ENCODE peak calls at places on chromosomes 13 and 19, in nine cellular contexts. One of them, this sample, is unnamed.

GRCh38 chr19:30669329-30670010 is 297.3 kb downstream of the ZNF536 start:
- DNase-seq in brain microvascular endothelial cell: peak; percentile 29
- DNase-seq in heart left ventricle: peak; percentile 30
- DNase-seq in NCI-H1417: peak; percentile 50
- DNase-seq in NCI-H82: peak; percentile 82
- DNase-seq in BJ: no peak
- DNase-seq in astrocyte of the hippocampus: peak; percentile 67
- DNase-seq in ureter: no peak
- DNase-seq in activated CD4-positive, alpha-beta T cell treated with anti-CD3 and anti-CD28 coated beads, Interleukin-2, amount 50 U/mL, for 1 hour: peak; percentile 41
- DNase-seq in this sample: peak; percentile 80

GRCh38 chr13:99269627-99270252 is 11.6 kb upstream of the GPR18 start:
- DNase-seq in brain microvascular endothelial cell: peak; percentile 47
- DNase-seq in heart left ventricle: no peak
- DNase-seq in NCI-H1417: peak; percentile 44
- DNase-seq in NCI-H82: peak; percentile 21
- DNase-seq in BJ: no peak
- DNase-seq in astrocyte of the hippocampus: peak; percentile 68
- DNase-seq in ureter: no peak
- DNase-seq in activated CD4-positive, alpha-beta T cell treated with anti-CD3 and anti-CD28 coated beads, Interleukin-2, amount 50 U/mL, for 1 hour: no peak
- DNase-seq in this sample: no peak

GRCh38 chr19:13938361-13939027 is at the start of gene PODNL1:
- DNase-seq in brain microvascular endothelial cell: peak; percentile 20
- DNase-seq in heart left ventricle: no peak
- DNase-seq in NCI-H1417: no peak
- DNase-seq in NCI-H82: no peak
- DNase-seq in BJ: peak; percentile 48
- DNase-seq in astrocyte of the hippocampus: peak; percentile 93
- DNase-seq in ureter: no peak
- DNase-seq in activated CD4-positive, alpha-beta T cell treated with anti-CD3 and anti-CD28 coated beads, Interleukin-2, amount 50 U/mL, for 1 hour: no peak
- DNase-seq in this sample: no peak

GRCh38 chr13:62085337-62085736 is 669.7 kb upstream of the PCDH20 start:
- DNase-seq in brain microvascular endothelial cell: no peak
- DNase-seq in heart left ventricle: no peak
- DNase-seq in NCI-H1417: no peak
- DNase-seq in NCI-H82: no peak
- DNase-seq in BJ: no peak
- DNase-seq in astrocyte of the hippocampus: peak; percentile 13
- DNase-seq in ureter: no peak
- DNase-seq in activated CD4-positive, alpha-beta T cell treated with anti-CD3 and anti-CD28 coated beads, Interleukin-2, amount 50 U/mL, for 1 hour: no peak
- DNase-seq in this sample: no peak

GRCh38 chr19:46887240-46887782 is 26.5 kb downstream of the ARHGAP35 start:
- DNase-seq in brain microvascular endothelial cell: no peak
- DNase-seq in heart left ventricle: no peak
- DNase-seq in NCI-H1417: no peak
- DNase-seq in NCI-H82: no peak
- DNase-seq in BJ: no peak
- DNase-seq in astrocyte of the hippocampus: no peak
- DNase-seq in ureter: no peak
- DNase-seq in activated CD4-positive, alpha-beta T cell treated with anti-CD3 and anti-CD28 coated beads, Interleukin-2, amount 50 U/mL, for 1 hour: no peak
- DNase-seq in this sample: no peak

GRCh38 chr19:1267441-1268391 is 1.4 kb upstream of the CIRBP start:
- DNase-seq in brain microvascular endothelial cell: no peak
- DNase-seq in heart left ventricle: peak; percentile 42
- DNase-seq in NCI-H1417: no peak
- DNase-seq in NCI-H82: peak; percentile 58
- DNase-seq in BJ: no peak
- DNase-seq in astrocyte of the hippocampus: peak; percentile 62
- DNase-seq in ureter: peak; percentile 50
- DNase-seq in activated CD4-positive, alpha-beta T cell treated with anti-CD3 and anti-CD28 coated beads, Interleukin-2, amount 50 U/mL, for 1 hour: no peak
- DNase-seq in this sample: no peak

GRCh38 chr19:45999653-46000121 is 4.4 kb downstream of the CCDC61 start:
- DNase-seq in brain microvascular endothelial cell: no peak
- DNase-seq in heart left ventricle: no peak
- DNase-seq in NCI-H1417: no peak
- DNase-seq in NCI-H82: peak; percentile 43
- DNase-seq in BJ: no peak
- DNase-seq in astrocyte of the hippocampus: peak; percentile 59
- DNase-seq in ureter: no peak
- DNase-seq in activated CD4-positive, alpha-beta T cell treated with anti-CD3 and anti-CD28 coated beads, Interleukin-2, amount 50 U/mL, for 1 hour: no peak
- DNase-seq in this sample: no peak

GRCh38 chr13:113009743-113010509 is 40.9 kb downstream of the MCF2L start:
- DNase-seq in brain microvascular endothelial cell: no peak
- DNase-seq in heart left ventricle: peak; percentile 48
- DNase-seq in NCI-H1417: no peak
- DNase-seq in NCI-H82: no peak
- DNase-seq in BJ: no peak
- DNase-seq in astrocyte of the hippocampus: no peak
- DNase-seq in ureter: no peak
- DNase-seq in activated CD4-positive, alpha-beta T cell treated with anti-CD3 and anti-CD28 coated beads, Interleukin-2, amount 50 U/mL, for 1 hour: no peak
- DNase-seq in this sample: no peak

GRCh38 chr13:97238883-97239282 is 16.8 kb downstream of the MBNL2 start:
- DNase-seq in brain microvascular endothelial cell: no peak
- DNase-seq in heart left ventricle: no peak
- DNase-seq in NCI-H1417: no peak
- DNase-seq in NCI-H82: no peak
- DNase-seq in BJ: no peak
- DNase-seq in astrocyte of the hippocampus: no peak
- DNase-seq in ureter: no peak
- DNase-seq in activated CD4-positive, alpha-beta T cell treated with anti-CD3 and anti-CD28 coated beads, Interleukin-2, amount 50 U/mL, for 1 hour: no peak
- DNase-seq in this sample: no peak

GRCh38 chr19:7743425-7743841 is 3.9 kb downstream of the CD209 start:
- DNase-seq in brain microvascular endothelial cell: no peak
- DNase-seq in heart left ventricle: no peak
- DNase-seq in NCI-H1417: no peak
- DNase-seq in NCI-H82: peak; percentile 31
- DNase-seq in BJ: no peak
- DNase-seq in astrocyte of the hippocampus: no peak
- DNase-seq in ureter: no peak
- DNase-seq in activated CD4-positive, alpha-beta T cell treated with anti-CD3 and anti-CD28 coated beads, Interleukin-2, amount 50 U/mL, for 1 hour: no peak
- DNase-seq in this sample: no peak

GRCh38 chr13:65784088-65784816 is 1445.9 kb downstream of the PCDH9 start:
- DNase-seq in brain microvascular endothelial cell: no peak
- DNase-seq in heart left ventricle: no peak
- DNase-seq in NCI-H1417: no peak
- DNase-seq in NCI-H82: no peak
- DNase-seq in BJ: no peak
- DNase-seq in astrocyte of the hippocampus: no peak
- DNase-seq in ureter: no peak
- DNase-seq in activated CD4-positive, alpha-beta T cell treated with anti-CD3 and anti-CD28 coated beads, Interleukin-2, amount 50 U/mL, for 1 hour: no peak
- DNase-seq in this sample: no peak

GRCh38 chr19:1837625-1838105 is 10.6 kb downstream of the REXO1 start:
- DNase-seq in brain microvascular endothelial cell: no peak
- DNase-seq in heart left ventricle: no peak
- DNase-seq in NCI-H1417: no peak
- DNase-seq in NCI-H82: peak; percentile 50
- DNase-seq in BJ: no peak
- DNase-seq in astrocyte of the hippocampus: peak; percentile 66
- DNase-seq in ureter: no peak
- DNase-seq in activated CD4-positive, alpha-beta T cell treated with anti-CD3 and anti-CD28 coated beads, Interleukin-2, amount 50 U/mL, for 1 hour: peak; percentile 62
- DNase-seq in this sample: no peak

GRCh38 chr13:98742961-98743360 is 9.5 kb downstream of the SLC15A1 start:
- DNase-seq in brain microvascular endothelial cell: no peak
- DNase-seq in heart left ventricle: no peak
- DNase-seq in NCI-H1417: no peak
- DNase-seq in NCI-H82: no peak
- DNase-seq in BJ: no peak
- DNase-seq in astrocyte of the hippocampus: no peak
- DNase-seq in ureter: no peak
- DNase-seq in activated CD4-positive, alpha-beta T cell treated with anti-CD3 and anti-CD28 coated beads, Interleukin-2, amount 50 U/mL, for 1 hour: no peak
- DNase-seq in this sample: no peak

GRCh38 chr19:36115453-36116343 is at the start of gene TBCB:
- DNase-seq in brain microvascular endothelial cell: peak; percentile 18
- DNase-seq in heart left ventricle: peak; percentile 83
- DNase-seq in NCI-H1417: no peak
- DNase-seq in NCI-H82: peak; percentile 78
- DNase-seq in BJ: no peak
- DNase-seq in astrocyte of the hippocampus: no peak
- DNase-seq in ureter: peak; percentile 90
- DNase-seq in activated CD4-positive, alpha-beta T cell treated with anti-CD3 and anti-CD28 coated beads, Interleukin-2, amount 50 U/mL, for 1 hour: peak; percentile 89
- DNase-seq in this sample: peak; percentile 74

GRCh38 chr13:28498481-28499115 is 3.7 kb upstream of the FLT1 start:
- DNase-seq in brain microvascular endothelial cell: no peak
- DNase-seq in heart left ventricle: no peak
- DNase-seq in NCI-H1417: no peak
- DNase-seq in NCI-H82: no peak
- DNase-seq in BJ: no peak
- DNase-seq in astrocyte of the hippocampus: no peak
- DNase-seq in ureter: no peak
- DNase-seq in activated CD4-positive, alpha-beta T cell treated with anti-CD3 and anti-CD28 coated beads, Interleukin-2, amount 50 U/mL, for 1 hour: no peak
- DNase-seq in this sample: no peak

GRCh38 chr13:110250258-110250891 is 56.6 kb downstream of the COL4A1 start:
- DNase-seq in brain microvascular endothelial cell: peak; percentile 81
- DNase-seq in heart left ventricle: peak; percentile 69
- DNase-seq in NCI-H1417: no peak
- DNase-seq in NCI-H82: no peak
- DNase-seq in BJ: peak; percentile 74
- DNase-seq in astrocyte of the hippocampus: peak; percentile 54
- DNase-seq in ureter: peak; percentile 41
- DNase-seq in activated CD4-positive, alpha-beta T cell treated with anti-CD3 and anti-CD28 coated beads, Interleukin-2, amount 50 U/mL, for 1 hour: no peak
- DNase-seq in this sample: peak; percentile 42

GRCh38 chr13:40539954-40540706 is 126.3 kb downstream of the FOXO1 start:
- DNase-seq in brain microvascular endothelial cell: peak; percentile 86
- DNase-seq in heart left ventricle: no peak
- DNase-seq in NCI-H1417: no peak
- DNase-seq in NCI-H82: no peak
- DNase-seq in BJ: peak; percentile 54
- DNase-seq in astrocyte of the hippocampus: peak; percentile 92
- DNase-seq in ureter: no peak
- DNase-seq in activated CD4-positive, alpha-beta T cell treated with anti-CD3 and anti-CD28 coated beads, Interleukin-2, amount 50 U/mL, for 1 hour: no peak
- DNase-seq in this sample: no peak

GRCh38 chr13:22937241-22937640 is 243.5 kb upstream of the SGCG start:
- DNase-seq in brain microvascular endothelial cell: no peak
- DNase-seq in heart left ventricle: no peak
- DNase-seq in NCI-H1417: no peak
- DNase-seq in NCI-H82: no peak
- DNase-seq in BJ: no peak
- DNase-seq in astrocyte of the hippocampus: no peak
- DNase-seq in ureter: no peak
- DNase-seq in activated CD4-positive, alpha-beta T cell treated with anti-CD3 and anti-CD28 coated beads, Interleukin-2, amount 50 U/mL, for 1 hour: no peak
- DNase-seq in this sample: no peak

GRCh38 chr19:3137139-3137538 is 1.3 kb downstream of the GNA15 start:
- DNase-seq in brain microvascular endothelial cell: no peak
- DNase-seq in heart left ventricle: no peak
- DNase-seq in NCI-H1417: no peak
- DNase-seq in NCI-H82: no peak
- DNase-seq in BJ: no peak
- DNase-seq in astrocyte of the hippocampus: no peak
- DNase-seq in ureter: no peak
- DNase-seq in activated CD4-positive, alpha-beta T cell treated with anti-CD3 and anti-CD28 coated beads, Interleukin-2, amount 50 U/mL, for 1 hour: no peak
- DNase-seq in this sample: no peak

GRCh38 chr13:38670627-38671026 is 16.2 kb upstream of the FREM2 start:
- DNase-seq in brain microvascular endothelial cell: no peak
- DNase-seq in heart left ventricle: no peak
- DNase-seq in NCI-H1417: no peak
- DNase-seq in NCI-H82: no peak
- DNase-seq in BJ: no peak
- DNase-seq in astrocyte of the hippocampus: peak; percentile 9
- DNase-seq in ureter: no peak
- DNase-seq in activated CD4-positive, alpha-beta T cell treated with anti-CD3 and anti-CD28 coated beads, Interleukin-2, amount 50 U/mL, for 1 hour: no peak
- DNase-seq in this sample: no peak

GRCh38 chr13:19156013-19156825 is 25.4 kb downstream of the TUBA3C start:
- DNase-seq in brain microvascular endothelial cell: no peak
- DNase-seq in heart left ventricle: no peak
- DNase-seq in NCI-H1417: no peak
- DNase-seq in NCI-H82: no peak
- DNase-seq in BJ: no peak
- DNase-seq in astrocyte of the hippocampus: no peak
- DNase-seq in ureter: no peak
- DNase-seq in activated CD4-positive, alpha-beta T cell treated with anti-CD3 and anti-CD28 coated beads, Interleukin-2, amount 50 U/mL, for 1 hour: no peak
- DNase-seq in this sample: no peak

GRCh38 chr13:63408227-63409202 is 1992.9 kb upstream of the PCDH20 start:
- DNase-seq in brain microvascular endothelial cell: peak; percentile 33
- DNase-seq in heart left ventricle: no peak
- DNase-seq in NCI-H1417: no peak
- DNase-seq in NCI-H82: peak; percentile 57
- DNase-seq in BJ: peak; percentile 19
- DNase-seq in astrocyte of the hippocampus: peak; percentile 13
- DNase-seq in ureter: no peak
- DNase-seq in activated CD4-positive, alpha-beta T cell treated with anti-CD3 and anti-CD28 coated beads, Interleukin-2, amount 50 U/mL, for 1 hour: no peak
- DNase-seq in this sample: no peak

GRCh38 chr19:873084-874019 is 13.9 kb downstream of the CFD start:
- DNase-seq in brain microvascular endothelial cell: no peak
- DNase-seq in heart left ventricle: no peak
- DNase-seq in NCI-H1417: no peak
- DNase-seq in NCI-H82: peak; percentile 69
- DNase-seq in BJ: no peak
- DNase-seq in astrocyte of the hippocampus: no peak
- DNase-seq in ureter: no peak
- DNase-seq in activated CD4-positive, alpha-beta T cell treated with anti-CD3 and anti-CD28 coated beads, Interleukin-2, amount 50 U/mL, for 1 hour: peak; percentile 79
- DNase-seq in this sample: no peak

GRCh38 chr13:113816925-113817859 is 46.7 kb downstream of the GAS6 start:
- DNase-seq in brain microvascular endothelial cell: peak; percentile 72
- DNase-seq in heart left ventricle: peak; percentile 86
- DNase-seq in NCI-H1417: peak; percentile 92
- DNase-seq in NCI-H82: peak; percentile 80
- DNase-seq in BJ: peak; percentile 38
- DNase-seq in astrocyte of the hippocampus: peak; percentile 91
- DNase-seq in ureter: peak; percentile 91
- DNase-seq in activated CD4-positive, alpha-beta T cell treated with anti-CD3 and anti-CD28 coated beads, Interleukin-2, amount 50 U/mL, for 1 hour: peak; percentile 89
- DNase-seq in this sample: peak; percentile 87

GRCh38 chr13:110546389-110546788 is 15.1 kb downstream of the RAB20 start:
- DNase-seq in brain microvascular endothelial cell: no peak
- DNase-seq in heart left ventricle: no peak
- DNase-seq in NCI-H1417: no peak
- DNase-seq in NCI-H82: no peak
- DNase-seq in BJ: no peak
- DNase-seq in astrocyte of the hippocampus: no peak
- DNase-seq in ureter: no peak
- DNase-seq in activated CD4-positive, alpha-beta T cell treated with anti-CD3 and anti-CD28 coated beads, Interleukin-2, amount 50 U/mL, for 1 hour: no peak
- DNase-seq in this sample: no peak

GRCh38 chr13:97005631-97006262 is 11.5 kb upstream of the OXGR1 start:
- DNase-seq in brain microvascular endothelial cell: peak; percentile 40
- DNase-seq in heart left ventricle: no peak
- DNase-seq in NCI-H1417: no peak
- DNase-seq in NCI-H82: no peak
- DNase-seq in BJ: no peak
- DNase-seq in astrocyte of the hippocampus: peak; percentile 58
- DNase-seq in ureter: no peak
- DNase-seq in activated CD4-positive, alpha-beta T cell treated with anti-CD3 and anti-CD28 coated beads, Interleukin-2, amount 50 U/mL, for 1 hour: no peak
- DNase-seq in this sample: no peak

GRCh38 chr19:29745253-29745652 is 30.2 kb upstream of the C19orf12 start:
- DNase-seq in brain microvascular endothelial cell: no peak
- DNase-seq in heart left ventricle: no peak
- DNase-seq in NCI-H1417: no peak
- DNase-seq in NCI-H82: peak; percentile 33
- DNase-seq in BJ: no peak
- DNase-seq in astrocyte of the hippocampus: no peak
- DNase-seq in ureter: no peak
- DNase-seq in activated CD4-positive, alpha-beta T cell treated with anti-CD3 and anti-CD28 coated beads, Interleukin-2, amount 50 U/mL, for 1 hour: no peak
- DNase-seq in this sample: no peak

GRCh38 chr19:7605490-7606222 is 10.0 kb downstream of the CAMSAP3 start:
- DNase-seq in brain microvascular endothelial cell: no peak
- DNase-seq in heart left ventricle: no peak
- DNase-seq in NCI-H1417: no peak
- DNase-seq in NCI-H82: peak; percentile 78
- DNase-seq in BJ: no peak
- DNase-seq in astrocyte of the hippocampus: no peak
- DNase-seq in ureter: no peak
- DNase-seq in activated CD4-positive, alpha-beta T cell treated with anti-CD3 and anti-CD28 coated beads, Interleukin-2, amount 50 U/mL, for 1 hour: no peak
- DNase-seq in this sample: no peak

GRCh38 chr13:35552172-35552844 is 75.8 kb upstream of the MAB21L1 start:
- DNase-seq in brain microvascular endothelial cell: no peak
- DNase-seq in heart left ventricle: no peak
- DNase-seq in NCI-H1417: no peak
- DNase-seq in NCI-H82: no peak
- DNase-seq in BJ: no peak
- DNase-seq in astrocyte of the hippocampus: no peak
- DNase-seq in ureter: no peak
- DNase-seq in activated CD4-positive, alpha-beta T cell treated with anti-CD3 and anti-CD28 coated beads, Interleukin-2, amount 50 U/mL, for 1 hour: no peak
- DNase-seq in this sample: no peak

GRCh38 chr13:40982772-40983171 is 36.3 kb downstream of the ELF1 start:
- DNase-seq in brain microvascular endothelial cell: peak; percentile 74
- DNase-seq in heart left ventricle: peak; percentile 73
- DNase-seq in NCI-H1417: no peak
- DNase-seq in NCI-H82: no peak
- DNase-seq in BJ: no peak
- DNase-seq in astrocyte of the hippocampus: peak; percentile 22
- DNase-seq in ureter: no peak
- DNase-seq in activated CD4-positive, alpha-beta T cell treated with anti-CD3 and anti-CD28 coated beads, Interleukin-2, amount 50 U/mL, for 1 hour: no peak
- DNase-seq in this sample: no peak

GRCh38 chr19:35921012-35921411 is 12.9 kb upstream of the TYROBP start:
- DNase-seq in brain microvascular endothelial cell: no peak
- DNase-seq in heart left ventricle: no peak
- DNase-seq in NCI-H1417: no peak
- DNase-seq in NCI-H82: no peak
- DNase-seq in BJ: no peak
- DNase-seq in astrocyte of the hippocampus: no peak
- DNase-seq in ureter: no peak
- DNase-seq in activated CD4-positive, alpha-beta T cell treated with anti-CD3 and anti-CD28 coated beads, Interleukin-2, amount 50 U/mL, for 1 hour: no peak
- DNase-seq in this sample: no peak